ENCODE peak calls at places on chromosomes 6 and 20, in ten cellular contexts. K, V, G, B, R, C, M, L, F and J are unnamed samples.

GRCh38 chr6:142372348-142372747 is 70.5 kb downstream of the ADGRG6 start:
- DNase-seq in K (no peak), V (peak), G (peak), B (peak), R (no peak), C (no peak), M (peak), L (no peak), F (no peak), J (no peak)

GRCh38 chr6:34357937-34358336 is 34.5 kb downstream of the NUDT3 start:
- DNase-seq in K (no peak), V (no peak), G (no peak), B (no peak), R (no peak), C (no peak), M (no peak), L (no peak), F (no peak), J (no peak)

GRCh38 chr6:56671651-56672461 is 29.2 kb upstream of the DST start:
- DNase-seq in K (no peak), V (no peak), G (no peak), B (no peak), R (peak), C (no peak), M (no peak), L (no peak), F (no peak), J (no peak)

GRCh38 chr20:43534016-43534415 is 24.8 kb upstream of the SGK2 start:
- DNase-seq in K (no peak), V (no peak), G (no peak), B (no peak), R (no peak), C (no peak), M (no peak), L (no peak), F (no peak), J (no peak)

GRCh38 chr20:11907621-11908020 is 10.1 kb upstream of the BTBD3 start:
- DNase-seq in K (no peak), V (peak), G (no peak), B (peak), R (no peak), C (no peak), M (no peak), L (no peak), F (no peak), J (no peak)

GRCh38 chr6:21914121-21914973 is 320.8 kb downstream of the SOX4 start:
- DNase-seq in K (peak), V (peak), G (peak), B (peak), R (peak), C (peak), M (no peak), L (no peak), F (peak), J (peak)

GRCh38 chr6:4176907-4177306 is 41.5 kb upstream of the ECI2 start:
- DNase-seq in K (no peak), V (no peak), G (no peak), B (no peak), R (no peak), C (no peak), M (no peak), L (no peak), F (no peak), J (no peak)

GRCh38 chr20:44576297-44576696 is 6.1 kb upstream of the PKIG start:
- DNase-seq in K (no peak), V (peak), G (peak), B (peak), R (peak), C (no peak), M (peak), L (no peak), F (peak), J (no peak)

GRCh38 chr20:34536798-34537394 is 20.7 kb downstream of the DYNLRB1 start:
- DNase-seq in K (no peak), V (peak), G (peak), B (no peak), R (peak), C (peak), M (peak), L (peak), F (peak), J (no peak)

GRCh38 chr20:49526568-49526967 is 41.4 kb downstream of the PTGIS start:
- DNase-seq in K (no peak), V (no peak), G (no peak), B (no peak), R (no peak), C (no peak), M (no peak), L (no peak), F (no peak), J (no peak)

GRCh38 chr6:18503588-18504231 is 116.6 kb downstream of the RNF144B start:
- DNase-seq in K (no peak), V (peak), G (peak), B (peak), R (peak), C (no peak), M (peak), L (peak), F (peak), J (peak)

GRCh38 chr6:161008245-161008644 is 16.7 kb downstream of the MAP3K4 start:
- DNase-seq in K (no peak), V (no peak), G (no peak), B (no peak), R (no peak), C (no peak), M (no peak), L (no peak), F (no peak), J (no peak)

GRCh38 chr6:154719433-154719832 is 13.8 kb upstream of the SCAF8 start:
- DNase-seq in K (no peak), V (no peak), G (no peak), B (no peak), R (no peak), C (no peak), M (no peak), L (no peak), F (no peak), J (no peak)

GRCh38 chr20:58574014-58574413 is 58.8 kb upstream of the APCDD1L start:
- DNase-seq in K (no peak), V (no peak), G (no peak), B (no peak), R (no peak), C (no peak), M (no peak), L (no peak), F (no peak), J (no peak)

GRCh38 chr6:83868639-83869038 is 9.2 kb downstream of the CYB5R4 start:
- DNase-seq in K (no peak), V (peak), G (peak), B (peak), R (peak), C (no peak), M (no peak), L (no peak), F (no peak), J (no peak)

GRCh38 chr20:32855387-32855786 is 3.3 kb upstream of the EFCAB8 start:
- DNase-seq in K (no peak), V (no peak), G (no peak), B (no peak), R (no peak), C (no peak), M (no peak), L (no peak), F (no peak), J (no peak)

GRCh38 chr6:111277819-111278218 is 190.5 kb downstream of the SLC16A10 start:
- DNase-seq in K (no peak), V (no peak), G (no peak), B (no peak), R (no peak), C (no peak), M (no peak), L (no peak), F (no peak), J (no peak)

GRCh38 chr20:36908603-36909002 is 32.7 kb downstream of the TLDC2 start:
- DNase-seq in K (no peak), V (no peak), G (no peak), B (no peak), R (peak), C (no peak), M (no peak), L (no peak), F (no peak), J (no peak)

GRCh38 chr6:48449002-48449401 is 338.0 kb upstream of the PTCHD4 start:
- DNase-seq in K (no peak), V (peak), G (no peak), B (peak), R (peak), C (no peak), M (peak), L (no peak), F (no peak), J (no peak)

GRCh38 chr6:160394654-160395035 is 46.5 kb downstream of the SLC22A3 start:
- DNase-seq in K (no peak), V (no peak), G (no peak), B (no peak), R (no peak), C (no peak), M (no peak), L (no peak), F (no peak), J (no peak)

GRCh38 chr6:106546322-106547052 is 82.8 kb downstream of the RTN4IP1 start:
- DNase-seq in K (no peak), V (peak), G (peak), B (peak), R (peak), C (no peak), M (peak), L (no peak), F (no peak), J (peak)